ENCODE peak calls at places on chromosome 2, in eight cellular contexts. One of them, this sample, is unnamed.

GRCh38 chr2:120654383-120655134 is 81.1 kb upstream of the GLI2 start:
- DNase-seq in upper lobe of left lung: no peak
- DNase-seq in occipital lobe: no peak
- DNase-seq in left lobe of liver: no peak
- DNase-seq in pancreas: no peak
- DNase-seq in cerebellar cortex: no peak
- DNase-seq in activated CD4-positive, alpha-beta T cell treated with anti-CD3 and anti-CD28 coated beads for 24 hours: no peak
- DNase-seq in BE2C: no peak
- DNase-seq in this sample: no peak

GRCh38 chr2:168116448-168116847 is 130.9 kb downstream of the STK39 start:
- DNase-seq in pancreas: no peak
- DNase-seq in cerebellar cortex: no peak
- DNase-seq in upper lobe of left lung: no peak
- DNase-seq in left lobe of liver: no peak
- DNase-seq in activated CD4-positive, alpha-beta T cell treated with anti-CD3 and anti-CD28 coated beads for 24 hours: no peak
- DNase-seq in occipital lobe: no peak
- DNase-seq in BE2C: peak; percentile 23
- DNase-seq in this sample: no peak

GRCh38 chr2:144707927-144708326 is 188.0 kb upstream of the ZEB2 start:
- DNase-seq in BE2C: no peak
- DNase-seq in upper lobe of left lung: no peak
- DNase-seq in activated CD4-positive, alpha-beta T cell treated with anti-CD3 and anti-CD28 coated beads for 24 hours: no peak
- DNase-seq in occipital lobe: no peak
- DNase-seq in cerebellar cortex: no peak
- DNase-seq in left lobe of liver: no peak
- DNase-seq in pancreas: no peak
- DNase-seq in this sample: no peak

GRCh38 chr2:233867993-233868532 is at the start of gene MSL3B:
- DNase-seq in left lobe of liver: peak; percentile 62
- DNase-seq in BE2C: peak; percentile 77
- DNase-seq in activated CD4-positive, alpha-beta T cell treated with anti-CD3 and anti-CD28 coated beads for 24 hours: peak; percentile 28
- DNase-seq in cerebellar cortex: no peak
- DNase-seq in pancreas: peak; percentile 21
- DNase-seq in occipital lobe: no peak
- DNase-seq in upper lobe of left lung: no peak
- DNase-seq in this sample: peak; percentile 49

GRCh38 chr2:51650769-51651168 is 618.8 kb upstream of the NRXN1 start:
- DNase-seq in occipital lobe: no peak
- DNase-seq in activated CD4-positive, alpha-beta T cell treated with anti-CD3 and anti-CD28 coated beads for 24 hours: no peak
- DNase-seq in upper lobe of left lung: no peak
- DNase-seq in cerebellar cortex: no peak
- DNase-seq in left lobe of liver: no peak
- DNase-seq in pancreas: no peak
- DNase-seq in BE2C: no peak
- DNase-seq in this sample: no peak

GRCh38 chr2:98868548-98869271 is 67.3 kb downstream of the CRACDL start:
- DNase-seq in pancreas: no peak
- DNase-seq in left lobe of liver: no peak
- DNase-seq in upper lobe of left lung: no peak
- DNase-seq in activated CD4-positive, alpha-beta T cell treated with anti-CD3 and anti-CD28 coated beads for 24 hours: no peak
- DNase-seq in cerebellar cortex: no peak
- DNase-seq in occipital lobe: no peak
- DNase-seq in BE2C: no peak
- DNase-seq in this sample: no peak

GRCh38 chr2:158189526-158189925 is 87.8 kb downstream of the UPP2 start:
- DNase-seq in left lobe of liver: no peak
- DNase-seq in pancreas: no peak
- DNase-seq in occipital lobe: no peak
- DNase-seq in upper lobe of left lung: no peak
- DNase-seq in cerebellar cortex: no peak
- DNase-seq in activated CD4-positive, alpha-beta T cell treated with anti-CD3 and anti-CD28 coated beads for 24 hours: no peak
- DNase-seq in BE2C: no peak
- DNase-seq in this sample: no peak

GRCh38 chr2:237915576-237915975 is 51.2 kb upstream of the UBE2F start:
- DNase-seq in BE2C: no peak
- DNase-seq in upper lobe of left lung: no peak
- DNase-seq in pancreas: no peak
- DNase-seq in occipital lobe: no peak
- DNase-seq in cerebellar cortex: no peak
- DNase-seq in activated CD4-positive, alpha-beta T cell treated with anti-CD3 and anti-CD28 coated beads for 24 hours: no peak
- DNase-seq in left lobe of liver: no peak
- DNase-seq in this sample: no peak

GRCh38 chr2:74427551-74427950 is 6.0 kb downstream of the WDR54 start:
- DNase-seq in BE2C: no peak
- DNase-seq in pancreas: no peak
- DNase-seq in activated CD4-positive, alpha-beta T cell treated with anti-CD3 and anti-CD28 coated beads for 24 hours: no peak
- DNase-seq in occipital lobe: no peak
- DNase-seq in cerebellar cortex: no peak
- DNase-seq in upper lobe of left lung: no peak
- DNase-seq in left lobe of liver: no peak
- DNase-seq in this sample: no peak

GRCh38 chr2:229725716-229726346 is 11.5 kb upstream of the DNER start:
- DNase-seq in BE2C: no peak
- DNase-seq in cerebellar cortex: no peak
- DNase-seq in occipital lobe: no peak
- DNase-seq in left lobe of liver: no peak
- DNase-seq in pancreas: no peak
- DNase-seq in activated CD4-positive, alpha-beta T cell treated with anti-CD3 and anti-CD28 coated beads for 24 hours: no peak
- DNase-seq in upper lobe of left lung: no peak
- DNase-seq in this sample: no peak

GRCh38 chr2:234978466-234979203 is 26.8 kb downstream of the SH3BP4 start:
- DNase-seq in BE2C: no peak
- DNase-seq in cerebellar cortex: no peak
- DNase-seq in left lobe of liver: no peak
- DNase-seq in occipital lobe: no peak
- DNase-seq in upper lobe of left lung: peak; percentile 57
- DNase-seq in activated CD4-positive, alpha-beta T cell treated with anti-CD3 and anti-CD28 coated beads for 24 hours: no peak
- DNase-seq in pancreas: peak; percentile 67
- DNase-seq in this sample: no peak

GRCh38 chr2:38446418-38446817 is 69.3 kb upstream of the ATL2 start:
- DNase-seq in left lobe of liver: no peak
- DNase-seq in upper lobe of left lung: no peak
- DNase-seq in occipital lobe: no peak
- DNase-seq in cerebellar cortex: no peak
- DNase-seq in activated CD4-positive, alpha-beta T cell treated with anti-CD3 and anti-CD28 coated beads for 24 hours: no peak
- DNase-seq in BE2C: no peak
- DNase-seq in pancreas: no peak
- DNase-seq in this sample: no peak

GRCh38 chr2:237590272-237591020 is at the start of gene RAB17:
- DNase-seq in left lobe of liver: peak; percentile 96
- DNase-seq in cerebellar cortex: no peak
- DNase-seq in activated CD4-positive, alpha-beta T cell treated with anti-CD3 and anti-CD28 coated beads for 24 hours: no peak
- DNase-seq in upper lobe of left lung: peak; percentile 90
- DNase-seq in BE2C: no peak
- DNase-seq in pancreas: peak; percentile 89
- DNase-seq in occipital lobe: no peak
- DNase-seq in this sample: no peak

GRCh38 chr2:239396881-239397681 is 3.7 kb downstream of the HDAC4 start:
- DNase-seq in upper lobe of left lung: peak; percentile 79
- DNase-seq in activated CD4-positive, alpha-beta T cell treated with anti-CD3 and anti-CD28 coated beads for 24 hours: no peak
- DNase-seq in BE2C: no peak
- DNase-seq in pancreas: peak; percentile 30
- DNase-seq in occipital lobe: no peak
- DNase-seq in cerebellar cortex: no peak
- DNase-seq in left lobe of liver: peak; percentile 47
- DNase-seq in this sample: no peak

GRCh38 chr2:19189391-19189790 is 169.0 kb downstream of the OSR1 start:
- DNase-seq in occipital lobe: no peak
- DNase-seq in activated CD4-positive, alpha-beta T cell treated with anti-CD3 and anti-CD28 coated beads for 24 hours: no peak
- DNase-seq in cerebellar cortex: no peak
- DNase-seq in pancreas: no peak
- DNase-seq in left lobe of liver: no peak
- DNase-seq in BE2C: no peak
- DNase-seq in upper lobe of left lung: no peak
- DNase-seq in this sample: no peak

GRCh38 chr2:36967236-36967876 is 1.0 kb upstream of the STRN start:
- DNase-seq in upper lobe of left lung: no peak
- DNase-seq in occipital lobe: no peak
- DNase-seq in left lobe of liver: peak; percentile 67
- DNase-seq in cerebellar cortex: no peak
- DNase-seq in BE2C: no peak
- DNase-seq in pancreas: peak; percentile 23
- DNase-seq in activated CD4-positive, alpha-beta T cell treated with anti-CD3 and anti-CD28 coated beads for 24 hours: no peak
- DNase-seq in this sample: no peak

GRCh38 chr2:219687266-219687665 is 59.8 kb downstream of the SLC4A3 start:
- DNase-seq in BE2C: no peak
- DNase-seq in cerebellar cortex: no peak
- DNase-seq in activated CD4-positive, alpha-beta T cell treated with anti-CD3 and anti-CD28 coated beads for 24 hours: no peak
- DNase-seq in upper lobe of left lung: no peak
- DNase-seq in pancreas: no peak
- DNase-seq in left lobe of liver: no peak
- DNase-seq in occipital lobe: no peak
- DNase-seq in this sample: no peak

GRCh38 chr2:71608034-71608433 is 154.7 kb downstream of the DYSF start:
- DNase-seq in upper lobe of left lung: peak; percentile 17
- DNase-seq in activated CD4-positive, alpha-beta T cell treated with anti-CD3 and anti-CD28 coated beads for 24 hours: no peak
- DNase-seq in pancreas: no peak
- DNase-seq in occipital lobe: no peak
- DNase-seq in left lobe of liver: peak; percentile 12
- DNase-seq in cerebellar cortex: no peak
- DNase-seq in BE2C: no peak
- DNase-seq in this sample: no peak

GRCh38 chr2:53913721-53914120 is 54.0 kb upstream of the GPR75 start:
- DNase-seq in left lobe of liver: no peak
- DNase-seq in BE2C: no peak
- DNase-seq in upper lobe of left lung: no peak
- DNase-seq in pancreas: no peak
- DNase-seq in occipital lobe: no peak
- DNase-seq in cerebellar cortex: no peak
- DNase-seq in activated CD4-positive, alpha-beta T cell treated with anti-CD3 and anti-CD28 coated beads for 24 hours: no peak
- DNase-seq in this sample: peak; percentile 1

GRCh38 chr2:220394433-220394832 is 767.0 kb downstream of the SLC4A3 start:
- DNase-seq in activated CD4-positive, alpha-beta T cell treated with anti-CD3 and anti-CD28 coated beads for 24 hours: no peak
- DNase-seq in occipital lobe: no peak
- DNase-seq in upper lobe of left lung: no peak
- DNase-seq in pancreas: no peak
- DNase-seq in left lobe of liver: no peak
- DNase-seq in cerebellar cortex: no peak
- DNase-seq in BE2C: no peak
- DNase-seq in this sample: no peak

GRCh38 chr2:68088950-68089349 is 26.1 kb upstream of the C1D start:
- DNase-seq in cerebellar cortex: no peak
- DNase-seq in occipital lobe: no peak
- DNase-seq in left lobe of liver: no peak
- DNase-seq in BE2C: no peak
- DNase-seq in activated CD4-positive, alpha-beta T cell treated with anti-CD3 and anti-CD28 coated beads for 24 hours: no peak
- DNase-seq in pancreas: no peak
- DNase-seq in upper lobe of left lung: no peak
- DNase-seq in this sample: no peak

GRCh38 chr2:118103963-118104942 is 16.0 kb downstream of the INSIG2 start:
- DNase-seq in cerebellar cortex: no peak
- DNase-seq in upper lobe of left lung: no peak
- DNase-seq in BE2C: no peak
- DNase-seq in activated CD4-positive, alpha-beta T cell treated with anti-CD3 and anti-CD28 coated beads for 24 hours: no peak
- DNase-seq in pancreas: no peak
- DNase-seq in left lobe of liver: no peak
- DNase-seq in occipital lobe: no peak
- DNase-seq in this sample: no peak

GRCh38 chr2:130872276-130873125 is 35.8 kb downstream of the ARHGEF4 start:
- DNase-seq in occipital lobe: no peak
- DNase-seq in BE2C: no peak
- DNase-seq in upper lobe of left lung: peak; percentile 14
- DNase-seq in activated CD4-positive, alpha-beta T cell treated with anti-CD3 and anti-CD28 coated beads for 24 hours: no peak
- DNase-seq in pancreas: no peak
- DNase-seq in cerebellar cortex: no peak
- DNase-seq in left lobe of liver: no peak
- DNase-seq in this sample: no peak

GRCh38 chr2:150097891-150098595 is 389.4 kb downstream of the RND3 start:
- DNase-seq in upper lobe of left lung: no peak
- DNase-seq in pancreas: no peak
- DNase-seq in BE2C: no peak
- DNase-seq in occipital lobe: no peak
- DNase-seq in cerebellar cortex: no peak
- DNase-seq in left lobe of liver: no peak
- DNase-seq in activated CD4-positive, alpha-beta T cell treated with anti-CD3 and anti-CD28 coated beads for 24 hours: no peak
- DNase-seq in this sample: no peak

GRCh38 chr2:172307800-172308199 is 119.6 kb upstream of the ITGA6 start:
- DNase-seq in BE2C: peak; percentile 30
- DNase-seq in activated CD4-positive, alpha-beta T cell treated with anti-CD3 and anti-CD28 coated beads for 24 hours: no peak
- DNase-seq in occipital lobe: no peak
- DNase-seq in left lobe of liver: no peak
- DNase-seq in cerebellar cortex: no peak
- DNase-seq in pancreas: no peak
- DNase-seq in upper lobe of left lung: no peak
- DNase-seq in this sample: no peak

GRCh38 chr2:217709496-217710217 is 293.1 kb downstream of the TNS1 start:
- DNase-seq in pancreas: no peak
- DNase-seq in cerebellar cortex: no peak
- DNase-seq in occipital lobe: no peak
- DNase-seq in upper lobe of left lung: no peak
- DNase-seq in BE2C: no peak
- DNase-seq in activated CD4-positive, alpha-beta T cell treated with anti-CD3 and anti-CD28 coated beads for 24 hours: no peak
- DNase-seq in left lobe of liver: no peak
- DNase-seq in this sample: no peak

GRCh38 chr2:203808041-203808750 is 59.4 kb upstream of the CTLA4 start:
- DNase-seq in pancreas: no peak
- DNase-seq in activated CD4-positive, alpha-beta T cell treated with anti-CD3 and anti-CD28 coated beads for 24 hours: no peak
- DNase-seq in left lobe of liver: no peak
- DNase-seq in upper lobe of left lung: no peak
- DNase-seq in occipital lobe: no peak
- DNase-seq in BE2C: no peak
- DNase-seq in cerebellar cortex: peak; percentile 4
- DNase-seq in this sample: no peak

GRCh38 chr2:231674587-231675334 is 33.6 kb upstream of the PTMA start:
- DNase-seq in activated CD4-positive, alpha-beta T cell treated with anti-CD3 and anti-CD28 coated beads for 24 hours: peak; percentile 48
- DNase-seq in BE2C: peak; percentile 88
- DNase-seq in cerebellar cortex: peak; percentile 80
- DNase-seq in left lobe of liver: peak; percentile 66
- DNase-seq in pancreas: peak; percentile 54
- DNase-seq in upper lobe of left lung: peak; percentile 66
- DNase-seq in occipital lobe: peak; percentile 32
- DNase-seq in this sample: peak; percentile 40

GRCh38 chr2:30914456-30914855 is 107.2 kb upstream of the CAPN13 start:
- DNase-seq in BE2C: no peak
- DNase-seq in upper lobe of left lung: no peak
- DNase-seq in cerebellar cortex: no peak
- DNase-seq in occipital lobe: no peak
- DNase-seq in pancreas: no peak
- DNase-seq in activated CD4-positive, alpha-beta T cell treated with anti-CD3 and anti-CD28 coated beads for 24 hours: no peak
- DNase-seq in left lobe of liver: no peak
- DNase-seq in this sample: no peak

GRCh38 chr2:1936411-1936980 is 192.2 kb upstream of the PXDN start:
- DNase-seq in cerebellar cortex: no peak
- DNase-seq in occipital lobe: no peak
- DNase-seq in activated CD4-positive, alpha-beta T cell treated with anti-CD3 and anti-CD28 coated beads for 24 hours: no peak
- DNase-seq in pancreas: no peak
- DNase-seq in left lobe of liver: no peak
- DNase-seq in BE2C: no peak
- DNase-seq in upper lobe of left lung: no peak
- DNase-seq in this sample: no peak

GRCh38 chr2:33275689-33276444 is 200.6 kb upstream of the RASGRP3 start:
- DNase-seq in upper lobe of left lung: peak; percentile 33
- DNase-seq in occipital lobe: peak; percentile 40
- DNase-seq in BE2C: no peak
- DNase-seq in cerebellar cortex: no peak
- DNase-seq in pancreas: no peak
- DNase-seq in activated CD4-positive, alpha-beta T cell treated with anti-CD3 and anti-CD28 coated beads for 24 hours: no peak
- DNase-seq in left lobe of liver: no peak
- DNase-seq in this sample: peak; percentile 47

GRCh38 chr2:234044157-234044556 is 6.3 kb upstream of the SPP2 start:
- DNase-seq in pancreas: no peak
- DNase-seq in activated CD4-positive, alpha-beta T cell treated with anti-CD3 and anti-CD28 coated beads for 24 hours: no peak
- DNase-seq in upper lobe of left lung: no peak
- DNase-seq in cerebellar cortex: no peak
- DNase-seq in occipital lobe: no peak
- DNase-seq in BE2C: no peak
- DNase-seq in left lobe of liver: no peak
- DNase-seq in this sample: no peak

GRCh38 chr2:207847807-207848544 is 78.3 kb upstream of the FZD5 start:
- DNase-seq in pancreas: peak; percentile 69
- DNase-seq in occipital lobe: no peak
- DNase-seq in left lobe of liver: no peak
- DNase-seq in activated CD4-positive, alpha-beta T cell treated with anti-CD3 and anti-CD28 coated beads for 24 hours: no peak
- DNase-seq in cerebellar cortex: peak; percentile 76
- DNase-seq in BE2C: no peak
- DNase-seq in upper lobe of left lung: peak; percentile 79
- DNase-seq in this sample: no peak

GRCh38 chr2:70939847-70940580 is 4.3 kb downstream of the ATP6V1B1 start:
- DNase-seq in occipital lobe: no peak
- DNase-seq in cerebellar cortex: no peak
- DNase-seq in left lobe of liver: no peak
- DNase-seq in upper lobe of left lung: no peak
- DNase-seq in pancreas: no peak
- DNase-seq in BE2C: no peak
- DNase-seq in activated CD4-positive, alpha-beta T cell treated with anti-CD3 and anti-CD28 coated beads for 24 hours: no peak
- DNase-seq in this sample: no peak

This sample was measured in activated T-helper 9 cell treated with anti-CD3 and anti-CD28 coated beads, Interleukin-2, amount 50 U/mL, for 16 hours.